ENCODE peak calls at places on chromosomes 2 and 18, in seven cellular contexts. F is cardiac muscle cell, T is retinal pigment epithelial cell, H is cardiac fibroblast, C is lower leg skin, O is AG10803, S is tibial artery. K is an unnamed sample.

GRCh38 chr18:49721981-49722380 is 91.4 kb downstream of the ACAA2 start:
- DNase-seq in F (peak), C (no peak), H (no peak), S (no peak), O (no peak), T (no peak), K (no peak)

GRCh38 chr18:13137041-13137938 is 81.3 kb upstream of the LDLRAD4 start:
- DNase-seq in H (peak), F (peak), O (no peak), C (no peak), T (no peak), S (no peak), K (peak)

GRCh38 chr2:168392031-168392430 is 64.0 kb upstream of the CERS6 start:
- DNase-seq in O (no peak), H (peak), F (no peak), S (no peak), T (no peak), C (no peak), K (peak)

GRCh38 chr2:26457241-26457666 is 20.7 kb downstream of the OTOF start:
- DNase-seq in O (no peak), T (no peak), C (no peak), S (no peak), H (no peak), F (no peak), K (no peak)

GRCh38 chr2:180268006-180268405 is 260.9 kb upstream of the CWC22 start:
- DNase-seq in H (no peak), F (peak), O (no peak), C (no peak), S (no peak), T (no peak), K (peak)

GRCh38 chr2:15811367-15811766 is 129.0 kb upstream of the MYCN start:
- DNase-seq in F (peak), T (no peak), C (no peak), O (no peak), S (no peak), H (no peak), K (no peak)

GRCh38 chr2:27051902-27052645 is 606 bp downstream of the AGBL5 start:
- DNase-seq in S (peak), O (no peak), T (no peak), F (no peak), H (no peak), C (peak), K (no peak)

GRCh38 chr2:69755862-69756467 is 14.0 kb downstream of the ANXA4 start:
- DNase-seq in C (peak), S (peak), O (peak), F (peak), T (no peak), H (peak), K (peak)

GRCh38 chr2:25230626-25231311 is 62.4 kb upstream of the POMC start:
- DNase-seq in T (no peak), S (no peak), O (no peak), H (no peak), C (no peak), F (no peak), K (no peak)

GRCh38 chr18:23635283-23636040 is 27.2 kb downstream of the ANKRD29 start:
- DNase-seq in S (no peak), H (no peak), T (no peak), C (no peak), O (no peak), F (peak), K (no peak)

GRCh38 chr2:143471550-143471949 is 342.3 kb downstream of the ARHGAP15 start:
- DNase-seq in O (no peak), H (no peak), S (no peak), C (no peak), F (no peak), T (no peak), K (no peak)

GRCh38 chr18:28189400-28190239 is 12.7 kb upstream of the CDH2 start:
- DNase-seq in F (peak), T (no peak), H (peak), C (no peak), O (peak), S (no peak), K (peak)

GRCh38 chr2:191155608-191156071 is 4.8 kb upstream of the STAT4 start:
- DNase-seq in S (no peak), F (peak), H (peak), T (peak), C (no peak), O (peak), K (peak)

GRCh38 chr2:119474371-119475224 is 42.9 kb downstream of the TMEM37 start:
- DNase-seq in C (no peak), T (no peak), S (no peak), O (no peak), F (no peak), H (no peak), K (no peak)

GRCh38 chr18:7740815-7741214 is 173.7 kb downstream of the PTPRM start:
- DNase-seq in T (peak), H (no peak), O (peak), C (no peak), S (no peak), F (no peak), K (no peak)

GRCh38 chr18:3592864-3593263 is 142.9 kb downstream of the TGIF1 start:
- DNase-seq in C (no peak), F (no peak), T (no peak), H (no peak), S (no peak), O (no peak), K (no peak)

GRCh38 chr2:162478721-162479129 is 134.8 kb downstream of the GCA start:
- DNase-seq in S (no peak), F (no peak), T (no peak), H (peak), C (no peak), O (no peak), K (no peak)

GRCh38 chr2:119387381-119388129 is 20.8 kb downstream of the DBI start:
- DNase-seq in H (peak), T (peak), S (peak), O (peak), C (peak), F (peak), K (peak)

GRCh38 chr2:18413794-18414396 is 146.6 kb downstream of the RDH14 start:
- DNase-seq in F (peak), C (peak), H (peak), T (peak), S (peak), O (peak), K (peak)

GRCh38 chr18:43486462-43486861 is 209.2 kb upstream of the SYT4 start:
- DNase-seq in H (peak), C (no peak), T (no peak), S (no peak), F (no peak), O (no peak), K (no peak)

GRCh38 chr2:233668605-233669260 is 3.0 kb upstream of the UGT1A9 start:
- DNase-seq in C (no peak), S (no peak), F (no peak), O (no peak), T (no peak), H (no peak), K (no peak)

GRCh38 chr2:71784734-71785549 is 331.6 kb downstream of the DYSF start:
- DNase-seq in H (peak), C (peak), O (peak), T (no peak), S (no peak), F (no peak), K (no peak)

GRCh38 chr2:96848264-96848663 is 4.4 kb upstream of the ANKRD23 start:
- DNase-seq in H (no peak), F (no peak), T (no peak), S (no peak), C (no peak), O (no peak), K (no peak)

GRCh38 chr18:4058179-4058578 is 396.9 kb downstream of the DLGAP1 start:
- DNase-seq in T (no peak), S (no peak), O (no peak), C (no peak), H (no peak), F (no peak), K (no peak)

GRCh38 chr18:32093106-32093511 is 1.4 kb downstream of the RNF138 start:
- DNase-seq in C (peak), T (no peak), S (peak), O (peak), F (peak), H (peak), K (peak)

GRCh38 chr2:50290718-50291117 is 741.2 kb downstream of the NRXN1 start:
- DNase-seq in O (no peak), H (no peak), T (no peak), F (no peak), S (no peak), C (no peak), K (no peak)

GRCh38 chr2:30869988-30870387 is 62.7 kb upstream of the CAPN13 start:
- DNase-seq in S (no peak), T (no peak), H (no peak), F (no peak), O (no peak), C (no peak), K (no peak)

GRCh38 chr2:74146929-74147728 is 583 bp downstream of the BOLA3 start:
- DNase-seq in F (peak), C (peak), S (peak), T (no peak), O (peak), H (peak), K (peak)

GRCh38 chr2:47503481-47504070 is 100.6 kb downstream of the MSH2 start:
- DNase-seq in C (no peak), S (no peak), H (no peak), O (no peak), F (no peak), T (no peak), K (no peak)
- H3K4me3 ChIP-seq in C (no peak), S (no peak), H (no peak), O (no peak), F (no peak), T (no peak), K (no peak)

DNA sequence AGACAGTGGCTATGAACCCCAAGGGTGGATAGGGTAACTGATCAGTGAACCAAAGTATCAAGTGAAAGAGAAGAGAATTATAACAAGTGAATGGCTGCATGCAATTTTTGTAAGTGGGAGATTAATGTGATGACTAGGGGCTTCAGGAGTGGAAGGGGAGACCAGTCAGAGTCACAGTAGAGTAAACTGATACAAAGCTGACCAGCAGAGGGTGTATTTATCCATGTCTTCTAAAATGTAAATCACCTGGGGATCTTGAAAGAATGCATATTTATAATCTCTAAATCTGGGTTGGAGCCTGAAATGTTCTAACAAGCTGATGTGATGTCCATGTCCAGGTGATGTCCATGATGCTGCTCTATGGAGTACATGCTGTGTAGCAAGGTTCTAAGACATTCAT is 1351.3 kb upstream of the CHAC2 start:
- DNase-seq in H (peak), C (no peak), T (no peak), O (no peak), F (no peak), S (no peak), K (no peak)
- TF ChIP-seq CTCF in H (no peak), C (no peak), T (peak), O (no peak), F (no peak), S (no peak), K (no peak)

DNA sequence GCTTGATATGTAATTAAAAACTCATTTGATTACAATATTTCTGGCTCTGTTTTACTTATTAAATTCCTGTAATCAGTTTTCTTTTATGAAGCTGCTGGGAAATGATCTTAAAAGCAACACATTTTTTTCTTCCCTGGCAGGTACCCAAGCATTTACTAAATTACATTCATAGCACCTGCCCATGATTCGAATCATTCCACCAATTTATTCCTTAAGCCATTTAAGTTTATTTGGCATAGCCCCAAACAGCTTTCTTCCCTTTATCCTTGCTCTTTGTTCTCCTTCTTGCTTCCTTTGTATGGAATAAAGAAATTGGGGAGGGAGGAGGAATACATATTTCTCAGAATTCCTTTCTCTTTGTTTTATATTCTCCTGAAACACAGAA is 241.3 kb downstream of the AGPS start:
- DNase-seq in T (peak), F (no peak), C (no peak), S (no peak), O (no peak), H (no peak), K (no peak)
- H3K4me3 ChIP-seq in T (peak), F (no peak), C (no peak), S (no peak), O (peak), H (no peak), K (peak)

GRCh38 chr2:237581751-237582746 is 8.5 kb downstream of the RAB17 start:
- DNase-seq in H (peak), T (no peak), S (peak), C (peak), O (peak), F (peak), K (peak)
- TF ChIP-seq CTCF in H (peak), T (peak), S (peak), C (no peak), O (peak), F (peak), K (peak)

GRCh38 chr2:121197369-121198091 is 87.5 kb downstream of the TFCP2L1 start:
- DNase-seq in T (peak), C (peak), S (peak), F (peak), O (peak), H (peak), K (peak)
- H3K4me3 ChIP-seq in T (no peak), C (no peak), S (no peak), F (no peak), O (no peak), H (no peak), K (no peak)

DNA sequence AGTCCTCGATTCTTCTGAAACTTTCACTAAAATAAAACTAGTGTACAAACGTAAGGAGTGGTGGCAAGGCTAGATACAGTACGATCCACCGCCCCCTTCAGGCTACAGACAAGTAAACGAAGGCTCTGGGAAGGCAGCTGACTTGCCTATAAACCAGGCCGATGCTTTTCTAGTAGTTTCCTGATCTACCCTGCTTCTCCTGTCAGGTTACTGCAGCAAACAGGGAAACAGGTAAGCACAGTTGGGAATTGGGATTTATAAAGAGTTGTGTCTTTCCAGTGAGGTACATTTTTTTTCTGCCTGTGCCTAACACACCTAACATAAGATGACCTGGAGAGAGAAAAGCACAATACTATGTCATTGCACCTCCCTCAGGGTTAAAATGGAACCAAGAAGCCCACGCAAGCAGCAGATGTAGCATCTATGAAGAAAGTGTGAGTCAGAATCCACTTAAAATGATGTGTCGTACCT is 108.6 kb downstream of the UXS1 start:
- DNase-seq in C (peak), S (peak), T (no peak), H (peak), F (peak), O (peak), K (peak)
- TF ChIP-seq CTCF in C (no peak), S (peak), T (peak), H (peak), F (peak), O (peak), K (peak)

GRCh38 chr2:212535963-212536362 is 2.6 kb downstream of the ERBB4 start:
- DNase-seq in T (no peak), C (no peak), S (no peak), F (no peak), O (no peak), H (no peak), K (no peak)
- H3K4me3 ChIP-seq in T (peak), C (no peak), S (peak), F (peak), O (no peak), H (no peak), K (no peak)

DNA sequence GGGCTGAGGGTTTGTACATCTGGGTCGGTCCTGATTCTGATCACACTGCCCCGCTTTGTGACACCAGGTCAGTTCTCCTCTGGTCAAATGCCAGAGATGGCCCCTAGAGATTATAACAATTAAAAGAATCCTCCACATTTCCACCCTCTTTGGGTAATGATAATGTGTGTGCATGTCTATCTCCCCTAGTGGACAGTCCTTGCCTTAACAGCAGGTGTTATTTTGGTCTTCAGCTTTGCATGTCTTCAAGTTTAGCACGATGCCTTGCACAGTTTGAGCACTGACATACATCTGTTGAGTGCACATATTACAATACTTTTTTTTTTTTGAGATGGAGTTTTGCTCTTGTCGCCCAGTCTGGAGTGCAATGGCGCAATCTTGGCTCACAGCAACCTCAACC is 25.7 kb upstream of the COX7A2L start:
- DNase-seq in O (no peak), C (no peak), F (peak), T (no peak), S (no peak), H (peak), K (no peak)
- TF ChIP-seq CTCF in O (peak), C (no peak), F (peak), T (peak), S (no peak), H (peak), K (peak)

DNA sequence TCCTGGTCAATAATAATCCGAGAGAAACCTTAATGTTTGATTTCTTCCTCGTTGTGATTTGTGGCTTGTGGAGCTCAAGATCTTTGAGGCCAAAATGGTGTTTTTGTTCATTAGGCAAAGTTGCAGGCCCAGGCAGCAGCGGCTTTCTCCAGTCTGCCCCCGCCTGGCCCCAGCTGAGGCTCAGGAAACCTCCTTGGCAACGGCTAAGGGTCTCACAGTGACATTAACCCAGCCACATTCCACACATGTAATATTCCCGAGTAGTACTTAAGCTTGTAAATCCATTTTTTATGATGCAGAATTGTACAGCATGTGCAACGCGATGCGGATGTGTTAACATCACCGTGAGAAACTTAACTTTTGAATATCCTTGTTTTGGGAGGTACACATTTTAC is 200.1 kb downstream of the BCL11A start:
- DNase-seq in O (no peak), T (no peak), S (no peak), C (no peak), F (no peak), H (no peak), K (no peak)
- H3K4me3 ChIP-seq in O (no peak), T (no peak), S (no peak), C (no peak), F (no peak), H (no peak), K (no peak)

DNA sequence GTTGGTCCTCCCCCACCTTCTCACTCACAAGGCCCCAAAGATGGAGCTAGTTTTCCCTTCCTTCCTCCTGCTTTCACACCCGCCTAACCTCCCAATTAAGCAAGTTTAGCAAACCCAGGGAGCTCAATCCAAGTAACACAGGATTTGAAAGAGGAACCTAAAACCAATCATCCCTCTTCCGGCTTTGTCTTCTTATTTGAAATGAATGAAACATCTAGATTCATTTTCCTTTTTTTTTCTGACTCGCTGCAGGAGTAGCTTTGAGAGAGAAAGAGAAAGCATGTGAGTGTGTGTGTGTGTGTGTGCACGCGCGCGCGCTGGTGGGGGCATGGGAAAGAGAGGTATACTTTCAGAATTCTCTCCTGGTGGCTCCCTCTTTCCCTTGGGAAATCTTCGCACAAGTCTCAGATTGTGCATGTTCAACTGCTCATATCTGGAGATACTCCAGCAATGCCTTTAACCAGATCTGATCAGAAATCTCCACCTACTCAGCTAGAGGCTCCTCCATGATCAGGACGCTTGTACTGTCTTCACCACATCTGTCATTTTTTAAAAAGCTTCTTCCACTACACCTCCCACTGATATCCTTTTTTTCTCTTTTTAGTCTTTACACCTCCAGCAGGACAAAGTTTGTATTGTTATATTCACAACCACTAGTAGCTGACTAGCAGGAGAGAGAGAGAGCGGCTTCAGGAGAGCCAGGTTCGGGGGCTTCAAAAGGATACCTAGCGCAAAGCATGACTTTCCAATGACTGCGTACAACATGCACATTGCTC is 1.6 kb downstream of the SLC8A1 start:
- DNase-seq in S (no peak), F (peak), H (peak), O (peak), C (no peak), T (peak), K (peak)
- TF ChIP-seq CTCF in S (peak), F (peak), H (no peak), O (peak), C (no peak), T (no peak), K (no peak)